ENCODE peak calls at places on chromosomes 12 and 14, in seven cellular contexts. A is adrenal gland; G is CD4-positive, CD25-positive, alpha-beta regulatory T cell; X is GM23248; R is lower lobe of right lung; W is body of pancreas; T is A549. L is an unnamed sample.

GRCh38 chr14:41393512-41393911 is 213.2 kb upstream of the LRFN5 start:
- DNase-seq in A (no peak), W (no peak), R (no peak), X (no peak), G (no peak), T (no peak), L (no peak)

GRCh38 chr12:132827763-132828703 is 636 bp downstream of the GOLGA3 start:
- DNase-seq in W (peak), G (peak), X (peak), T (peak), A (peak), R (peak), L (peak)

GRCh38 chr14:101666264-101666663 is 95.2 kb upstream of the PPP2R5C start:
- DNase-seq in T (no peak), G (no peak), X (no peak), W (no peak), A (no peak), R (no peak), L (no peak)

GRCh38 chr14:104066719-104067118 is 18.8 kb upstream of the ASPG start:
- DNase-seq in G (no peak), A (no peak), R (no peak), T (no peak), X (no peak), W (no peak), L (no peak)

GRCh38 chr12:106954462-106955376 is 988 bp upstream of the TMEM263 start:
- DNase-seq in A (peak), T (no peak), R (peak), W (peak), G (no peak), X (peak), L (no peak)

GRCh38 chr12:121888083-121888477 is 510 bp upstream of the PSMD9 start:
- DNase-seq in G (no peak), T (no peak), W (no peak), X (no peak), A (no peak), R (no peak), L (no peak)

GRCh38 chr12:51593539-51593938 is 2.5 kb downstream of the SCN8A start:
- DNase-seq in X (peak), R (no peak), G (no peak), W (peak), A (no peak), T (no peak), L (no peak)

GRCh38 chr14:20377171-20377570 is 33.7 kb downstream of the PARP2 start:
- DNase-seq in T (no peak), X (peak), G (no peak), W (no peak), A (no peak), R (no peak), L (no peak)

GRCh38 chr12:168763-169525 is 45.0 kb downstream of the SLC6A12 start:
- DNase-seq in W (no peak), R (no peak), X (peak), G (no peak), T (no peak), A (no peak), L (no peak)

GRCh38 chr12:93954160-93955112 is 193.9 kb upstream of the PLXNC1 start:
- DNase-seq in R (no peak), T (peak), X (peak), A (no peak), W (peak), G (no peak), L (no peak)

GRCh38 chr12:131039551-131039950 is 85.8 kb downstream of the ADGRD1 start:
- DNase-seq in X (no peak), A (no peak), G (no peak), T (no peak), W (no peak), R (peak), L (no peak)

GRCh38 chr14:54211562-54212308 is 185.1 kb upstream of the CDKN3 start:
- DNase-seq in R (no peak), G (no peak), T (peak), W (no peak), X (peak), A (no peak), L (peak)

GRCh38 chr12:10554228-10554970 is 48.7 kb downstream of the EIF2S3B start:
- DNase-seq in G (no peak), A (no peak), X (no peak), W (no peak), R (no peak), T (no peak), L (no peak)

GRCh38 chr14:36768638-36769337 is 107.1 kb downstream of the PAX9 start:
- DNase-seq in X (no peak), T (no peak), A (no peak), W (no peak), R (no peak), G (no peak), L (no peak)

GRCh38 chr12:56995201-56995929 is 11.0 kb downstream of the ZBTB39 start:
- DNase-seq in G (no peak), A (peak), R (no peak), W (no peak), T (no peak), X (no peak), L (no peak)

DNA sequence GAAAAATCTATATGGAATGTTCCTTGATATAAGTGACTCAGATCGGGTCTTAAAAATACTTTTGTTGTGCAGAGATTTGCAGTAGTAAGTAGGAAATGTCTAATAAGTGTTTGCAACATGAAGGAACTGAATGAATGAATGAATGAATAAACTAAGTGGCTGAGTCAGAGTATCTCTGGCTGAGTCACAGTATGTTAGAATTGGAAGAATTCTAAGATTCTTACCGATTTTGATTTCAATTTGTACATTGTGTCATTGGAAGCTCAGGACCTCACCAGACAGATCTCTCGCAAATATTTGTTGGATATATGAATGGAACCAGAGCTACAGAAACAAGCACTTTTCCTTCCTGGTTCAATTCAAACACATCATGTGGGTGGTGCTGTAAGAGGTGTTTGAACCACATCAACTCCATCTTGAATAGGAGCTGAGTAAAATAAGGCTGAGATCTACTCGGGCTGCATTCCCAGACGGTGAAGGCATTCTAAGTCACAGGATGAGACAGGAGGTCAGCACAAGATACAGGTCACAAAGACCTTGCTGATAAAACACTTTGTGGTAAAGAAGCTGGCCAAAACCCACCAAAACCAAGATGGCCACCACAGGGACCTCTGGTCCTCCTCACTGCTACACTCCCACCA is 123.9 kb upstream of the FOXN3 start:
- DNase-seq in X (peak), W (no peak), T (peak), A (no peak), G (no peak), R (no peak), L (peak)
- H3K27ac ChIP-seq in X (peak), W (no peak), T (no peak), A (no peak), G (no peak), R (no peak), L (peak)

GRCh38 chr12:69431604-69432222 is 38.5 kb upstream of the FRS2 start:
- DNase-seq in R (no peak), T (no peak), G (no peak), A (no peak), W (no peak), X (no peak), L (no peak)
- H3K4me3 ChIP-seq in R (no peak), T (no peak), G (no peak), A (no peak), W (no peak), X (no peak), L (no peak)

GRCh38 chr12:43812926-43813325 is 6.8 kb upstream of the TWF1 start:
- DNase-seq in G (no peak), T (no peak), W (no peak), A (no peak), R (no peak), X (peak), L (no peak)

GRCh38 chr12:43815416-43815815 is 9.3 kb upstream of the TWF1 start:
- DNase-seq in X (no peak), T (no peak), R (no peak), G (no peak), W (no peak), A (no peak), L (no peak)

GRCh38 chr12:43807361-43807760 is 1.2 kb upstream of the TWF1 start:
- DNase-seq in W (no peak), X (no peak), T (no peak), G (no peak), R (no peak), A (no peak), L (no peak)

GRCh38 chr12:43816168-43816567 is 10.1 kb upstream of the TWF1 start:
- DNase-seq in R (no peak), G (no peak), W (no peak), X (no peak), A (no peak), T (no peak), L (no peak)

DNA sequence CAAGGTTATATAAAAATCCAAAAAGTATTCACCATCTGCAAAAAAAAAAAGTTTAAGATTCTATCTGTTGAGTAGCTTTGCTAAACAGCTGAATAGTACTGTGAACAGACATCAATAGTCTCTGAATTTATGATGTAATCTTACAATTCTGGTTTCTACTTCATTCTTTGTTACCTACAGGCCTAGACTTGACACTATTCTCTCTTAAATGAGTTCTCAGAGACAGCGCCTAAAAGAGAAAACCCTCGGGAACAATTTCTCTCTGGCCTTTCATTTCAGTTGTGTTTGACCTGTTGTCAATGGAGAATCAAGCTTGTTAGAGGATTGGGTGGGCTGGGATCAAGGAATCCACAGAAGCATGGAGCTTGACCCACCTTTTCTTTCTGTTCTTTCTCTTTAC is 5.9 kb upstream of the TWF1 start:
- DNase-seq in T (no peak), R (no peak), X (no peak), G (no peak), W (no peak), A (no peak), L (no peak)
- H3K27ac ChIP-seq in T (no peak), R (no peak), X (no peak), G (no peak), W (no peak), A (no peak), L (no peak)

DNA sequence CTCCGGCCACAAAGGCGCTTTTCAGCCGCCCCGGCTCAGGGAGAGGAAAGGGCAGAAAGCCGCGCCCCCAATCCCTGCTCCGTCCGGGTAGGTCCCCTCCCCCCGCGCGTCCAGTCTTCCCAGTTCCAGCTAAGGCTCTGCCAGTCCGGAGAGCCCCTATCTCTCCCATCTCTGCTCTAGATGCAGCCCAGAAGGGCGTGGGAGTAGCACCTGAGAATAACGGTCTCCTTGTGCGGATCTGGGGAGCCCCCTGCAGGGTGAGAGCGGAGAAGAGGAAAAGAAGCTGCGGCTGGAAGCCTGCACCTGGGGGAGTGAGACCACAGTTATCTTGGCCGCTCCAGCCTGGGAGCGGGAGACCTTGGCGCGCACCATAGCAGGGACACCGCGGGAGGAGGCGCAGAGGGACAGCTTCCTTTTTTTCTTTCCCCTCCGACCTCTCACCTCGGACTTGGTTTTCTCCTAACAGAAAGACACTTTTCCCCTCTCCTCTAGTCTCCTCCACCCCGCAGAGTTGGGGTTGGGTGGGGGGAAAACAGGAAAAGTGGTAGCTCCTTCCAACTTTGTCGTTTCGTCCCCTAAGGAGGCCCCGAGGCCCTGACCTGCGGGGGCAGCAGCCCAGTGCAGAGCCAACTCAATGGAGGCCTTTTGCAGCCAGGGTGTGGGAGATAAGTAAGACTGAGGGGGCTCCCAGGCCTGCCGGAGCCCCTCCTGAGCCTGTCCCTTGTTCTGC is 2.4 kb downstream of the DHH start:
- DNase-seq in T (peak), R (no peak), G (peak), X (peak), W (peak), A (no peak), L (peak)
- H3K4me3 ChIP-seq in T (peak), R (peak), G (no peak), X (peak), W (no peak), A (no peak), L (no peak)

GRCh38 chr14:93973607-93974006 is 2.8 kb downstream of the ASB2 start:
- DNase-seq in W (no peak), G (no peak), X (no peak), A (no peak), R (no peak), T (no peak), L (no peak)
- H3K27ac ChIP-seq in W (no peak), G (no peak), X (no peak), A (no peak), R (no peak), T (no peak), L (no peak)

GRCh38 chr12:13099066-13099909 is 4.2 kb downstream of the GSG1 start:
- DNase-seq in X (peak), G (no peak), T (no peak), R (no peak), W (no peak), A (peak), L (no peak)
- H3K4me3 ChIP-seq in X (peak), G (no peak), T (no peak), R (no peak), W (no peak), A (no peak), L (no peak)

GRCh38 chr12:48862691-48863090 is 3.0 kb downstream of the RND1 start:
- DNase-seq in R (no peak), G (no peak), T (no peak), A (no peak), W (no peak), X (no peak), L (no peak)
- H3K27ac ChIP-seq in R (no peak), G (no peak), T (peak), A (no peak), W (no peak), X (no peak), L (no peak)

GRCh38 chr14:61706096-61706690 is 10.9 kb downstream of the HIF1A start:
- DNase-seq in A (no peak), X (peak), W (no peak), G (no peak), R (no peak), T (no peak), L (no peak)
- H3K4me3 ChIP-seq in A (no peak), X (peak), W (no peak), G (peak), R (no peak), T (peak), L (no peak)